ENCODE peak calls at places on chromosome 22, in nine cellular contexts. I is retinal pigment epithelial cell, S is neural progenitor cell, U is body of pancreas, N is brain microvascular endothelial cell, Q is IMR-90, T is pancreas, F is thoracic aorta, C is BJ. P is an unnamed sample.

GRCh38 chr22:46192210-46192993 is 42.1 kb downstream of the PPARA start:
- DNase-seq in I (no peak), S (no peak), T (no peak), N (no peak), F (no peak), Q (no peak), C (no peak), U (no peak), P (no peak)

GRCh38 chr22:42414565-42415298 is 17.5 kb downstream of the NFAM1 start:
- DNase-seq in N (no peak), Q (no peak), U (peak), F (no peak), T (no peak), I (no peak), S (no peak), C (no peak), P (no peak)

GRCh38 chr22:37241351-37242142 is 2.5 kb downstream of the RAC2 start:
- DNase-seq in T (no peak), F (no peak), S (no peak), I (no peak), N (no peak), Q (no peak), C (no peak), U (peak), P (no peak)

GRCh38 chr22:46614070-46614931 is 5.9 kb upstream of the GRAMD4 start:
- DNase-seq in Q (no peak), U (no peak), F (no peak), N (no peak), I (no peak), T (no peak), S (no peak), C (no peak), P (no peak)

GRCh38 chr22:34760276-34761008 is 305.5 kb upstream of the ISX start:
- DNase-seq in I (no peak), U (peak), Q (no peak), C (no peak), S (no peak), N (no peak), T (no peak), F (no peak), P (no peak)

GRCh38 chr22:49107561-49107960 is 720.1 kb downstream of the BRD1 start:
- DNase-seq in N (no peak), C (no peak), F (no peak), Q (no peak), T (no peak), I (no peak), S (no peak), U (no peak), P (no peak)

GRCh38 chr22:46914481-46914880 is 152.0 kb downstream of the TBC1D22A start:
- DNase-seq in T (no peak), U (no peak), N (no peak), Q (no peak), C (no peak), S (no peak), I (no peak), F (no peak), P (no peak)

GRCh38 chr22:40654522-40655167 is 18.1 kb upstream of the MRTFA start:
- DNase-seq in Q (peak), C (peak), S (no peak), I (peak), N (peak), F (no peak), T (peak), U (peak), P (peak)

GRCh38 chr22:21022507-21022906 is 7.5 kb downstream of the P2RX6 start:
- DNase-seq in S (no peak), U (no peak), Q (no peak), F (no peak), I (no peak), N (no peak), C (no peak), T (no peak), P (no peak)

GRCh38 chr22:49406879-49407587 is 420.6 kb downstream of the BRD1 start:
- DNase-seq in F (no peak), N (no peak), T (no peak), Q (no peak), I (no peak), C (no peak), S (no peak), U (no peak), P (no peak)

GRCh38 chr22:20859615-20860014 is 808 bp downstream of the SNAP29 start:
- DNase-seq in S (no peak), F (no peak), I (no peak), C (no peak), U (no peak), Q (no peak), T (no peak), N (no peak), P (no peak)

GRCh38 chr22:27075028-27075678 is 417.8 kb downstream of the MIAT start:
- DNase-seq in I (no peak), U (no peak), C (no peak), F (no peak), N (no peak), Q (no peak), T (no peak), S (peak), P (no peak)

GRCh38 chr22:41939981-41940852 is 6.7 kb downstream of the CENPM start:
- DNase-seq in S (no peak), U (peak), C (no peak), I (no peak), N (no peak), T (no peak), F (no peak), Q (no peak), P (no peak)

GRCh38 chr22:45242778-45243191 is 2.1 kb upstream of the KIAA0930 start:
- DNase-seq in I (no peak), U (peak), C (no peak), F (no peak), S (no peak), Q (no peak), T (peak), N (no peak), P (no peak)

GRCh38 chr22:37525073-37525745 is 6.0 kb upstream of the CARD10 start:
- DNase-seq in F (no peak), U (no peak), S (no peak), C (peak), N (peak), I (peak), T (no peak), Q (peak), P (peak)

GRCh38 chr22:27879923-27880322 is 39.1 kb downstream of the PITPNB start:
- DNase-seq in N (peak), C (no peak), S (peak), T (no peak), F (no peak), I (no peak), Q (peak), U (peak), P (peak)

GRCh38 chr22:47835726-47836125 is 1073.3 kb downstream of the TBC1D22A start:
- DNase-seq in T (no peak), F (no peak), I (no peak), S (no peak), C (peak), N (peak), Q (peak), U (no peak), P (peak)

GRCh38 chr22:36961626-36962025 is 48.2 kb downstream of the CSF2RB start:
- DNase-seq in Q (no peak), T (no peak), U (no peak), N (no peak), I (no peak), F (no peak), S (no peak), C (no peak), P (peak)

GRCh38 chr22:44847892-44848291 is 95.5 kb downstream of the ARHGAP8 start:
- DNase-seq in Q (no peak), I (no peak), C (no peak), N (no peak), F (no peak), S (no peak), U (no peak), T (no peak), P (no peak)

GRCh38 chr22:29308148-29308790 is 1.8 kb downstream of the GAS2L1 start:
- DNase-seq in N (no peak), U (no peak), Q (no peak), I (no peak), T (peak), C (no peak), F (no peak), S (no peak), P (no peak)

GRCh38 chr22:37558815-37559214 is 1.5 kb upstream of the CDC42EP1 start:
- DNase-seq in F (no peak), S (no peak), C (no peak), Q (no peak), N (no peak), T (no peak), I (no peak), U (no peak), P (no peak)

GRCh38 chr22:21642584-21643448 is 714 bp downstream of the SDF2L1 start:
- DNase-seq in N (peak), Q (peak), I (no peak), U (peak), F (no peak), S (peak), T (peak), C (no peak), P (peak)

GRCh38 chr22:19823638-19824196 is 31.0 kb downstream of the GNB1L start:
- DNase-seq in N (no peak), F (no peak), S (no peak), Q (no peak), I (no peak), T (no peak), C (no peak), U (no peak), P (no peak)

GRCh38 chr22:26718905-26719304 is 61.5 kb downstream of the MIAT start:
- DNase-seq in Q (peak), S (no peak), T (no peak), I (peak), C (peak), U (no peak), N (peak), F (no peak), P (peak)

GRCh38 chr22:37898441-37899181 is 7.5 kb upstream of the MICALL1 start:
- DNase-seq in T (peak), C (no peak), S (no peak), Q (no peak), N (no peak), I (no peak), F (no peak), U (peak), P (peak)

GRCh38 chr22:29820941-29821789 is 16.9 kb downstream of the ASCC2 start:
- DNase-seq in U (peak), Q (peak), I (no peak), S (no peak), F (peak), C (peak), T (peak), N (peak), P (peak)

GRCh38 chr22:26289486-26290250 is 120.4 kb downstream of the SEZ6L start:
- DNase-seq in F (no peak), S (no peak), I (no peak), T (no peak), Q (no peak), U (no peak), N (no peak), C (no peak), P (no peak)

DNA sequence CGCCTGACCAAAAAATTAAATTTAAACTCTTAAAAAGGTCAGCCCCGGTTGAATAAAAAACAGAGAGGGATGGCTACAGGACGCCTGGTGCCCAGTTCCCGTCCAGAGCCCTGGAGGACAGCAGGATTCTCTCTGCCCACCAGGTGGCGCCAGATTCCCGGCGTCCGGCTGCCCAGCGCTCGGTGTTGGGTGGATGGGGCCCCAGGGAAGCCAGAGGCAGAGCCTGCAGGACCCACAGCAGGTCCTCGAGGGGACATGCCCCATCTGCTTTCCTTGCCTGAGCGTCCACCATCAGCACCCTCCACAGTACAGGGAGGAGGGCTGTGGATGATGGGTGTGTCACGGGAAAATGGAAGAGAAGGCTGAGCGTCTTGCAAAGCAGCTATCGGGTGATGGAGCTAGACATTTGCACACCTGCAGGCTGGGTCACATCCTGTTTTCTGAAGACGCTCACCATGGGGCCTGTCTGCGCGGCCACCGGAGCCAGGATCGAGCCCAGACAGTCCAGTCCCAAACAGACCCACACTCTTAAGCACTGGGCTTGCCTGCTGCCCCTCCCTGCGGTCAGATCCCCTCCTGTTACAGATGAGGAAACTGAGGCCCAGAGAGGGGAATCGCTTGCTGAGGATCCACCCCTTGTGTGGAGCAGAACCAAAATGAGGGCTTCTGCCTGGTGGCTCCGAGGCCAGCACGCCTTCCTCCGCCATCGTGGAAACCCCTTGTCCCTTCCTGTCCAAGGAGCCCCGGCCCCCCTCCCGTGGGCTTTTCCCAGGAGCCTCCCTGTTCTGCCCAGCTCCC is 18.5 kb upstream of the CBX7 start:
- DNase-seq in N (peak), U (peak), S (peak), I (no peak), Q (peak), T (peak), C (no peak), F (no peak), P (peak)
- H3K4me3 ChIP-seq in N (no peak), U (no peak), S (no peak), I (no peak), Q (no peak), T (no peak), C (no peak), F (peak), P (no peak)

DNA sequence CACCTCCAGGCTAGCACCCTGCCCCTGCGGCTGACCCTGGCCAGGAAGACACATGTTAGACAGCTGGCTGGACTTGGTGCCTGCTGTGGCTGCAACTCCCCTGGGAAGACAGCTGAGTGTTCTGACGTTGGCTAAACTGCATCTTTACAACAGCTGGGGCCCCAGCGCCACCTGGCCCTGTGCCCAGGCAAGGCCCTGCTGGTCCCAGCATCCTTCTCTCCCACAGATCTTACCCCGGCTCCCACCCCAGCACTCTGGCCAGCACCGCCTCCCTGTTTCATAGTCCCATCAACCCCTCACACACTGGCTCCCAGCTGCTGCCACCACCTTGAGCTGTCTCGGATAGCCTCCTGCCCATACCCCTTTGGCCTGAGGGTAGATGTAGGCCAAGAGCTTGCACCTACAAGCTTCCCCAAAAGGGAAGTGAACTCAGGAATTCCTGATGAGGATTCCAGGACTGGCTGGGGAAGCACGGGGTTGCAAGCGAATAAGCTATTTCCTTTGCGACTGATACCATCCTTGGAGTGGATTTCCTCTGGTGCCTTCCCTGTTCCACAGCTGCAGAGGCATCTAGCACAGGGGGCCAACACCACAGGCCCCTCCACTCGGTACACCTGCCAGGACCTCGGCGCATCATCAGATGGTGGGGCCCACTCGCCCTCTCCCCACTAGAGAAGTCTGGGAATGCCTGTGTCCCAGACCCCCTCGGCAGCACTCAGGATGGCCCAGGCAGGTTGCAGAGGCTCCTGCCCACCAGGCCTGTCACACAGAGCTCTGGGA is 28.5 kb downstream of the RSPH14 start:
- DNase-seq in Q (peak), N (no peak), T (no peak), C (no peak), I (no peak), S (no peak), U (peak), F (no peak), P (peak)
- TF ChIP-seq CTCF in Q (no peak), N (no peak), T (no peak), C (no peak), I (no peak), S (no peak), U (no peak), F (no peak), P (no peak)

GRCh38 chr22:32353840-32354239 is 3.8 kb upstream of the RFPL3 start:
- DNase-seq in U (no peak), S (no peak), T (no peak), C (no peak), N (no peak), Q (no peak), I (no peak), F (no peak), P (no peak)
- H3K4me3 ChIP-seq in U (no peak), S (no peak), T (no peak), C (no peak), N (no peak), Q (no peak), I (no peak), F (no peak), P (no peak)

DNA sequence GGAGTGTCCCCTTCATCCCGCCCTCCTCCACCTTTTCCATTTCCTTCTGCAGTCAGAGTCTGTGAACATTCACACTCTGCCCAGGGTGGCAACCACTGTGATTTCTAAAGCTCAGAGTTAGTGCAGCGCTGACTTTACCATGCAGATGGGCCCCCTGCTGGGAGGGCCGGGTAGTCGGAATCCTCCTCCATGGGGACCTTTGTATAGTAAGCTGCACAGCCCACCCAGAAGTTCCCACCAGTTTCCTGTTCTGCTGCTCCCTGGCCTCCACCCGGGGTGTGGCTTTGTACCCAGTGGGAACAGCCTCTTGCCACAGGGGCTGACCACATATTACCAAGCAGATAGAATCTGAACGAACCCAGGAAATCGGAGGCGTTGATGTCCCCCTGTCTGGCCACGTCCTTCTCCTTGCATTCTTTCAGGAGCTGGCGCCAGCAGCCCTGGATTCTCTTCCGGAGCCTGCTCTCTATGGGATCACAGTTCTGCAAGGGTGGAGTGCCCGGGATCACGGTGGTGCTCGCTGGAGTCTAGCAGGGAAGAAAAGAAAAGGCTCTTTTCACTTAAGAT is 125.3 kb downstream of the MPPED1 start:
- DNase-seq in N (no peak), I (no peak), U (no peak), S (no peak), Q (no peak), F (no peak), T (no peak), C (no peak), P (no peak)
- TF ChIP-seq CTCF in N (no peak), I (peak), U (no peak), S (no peak), Q (no peak), F (no peak), T (no peak), C (no peak), P (no peak)

DNA sequence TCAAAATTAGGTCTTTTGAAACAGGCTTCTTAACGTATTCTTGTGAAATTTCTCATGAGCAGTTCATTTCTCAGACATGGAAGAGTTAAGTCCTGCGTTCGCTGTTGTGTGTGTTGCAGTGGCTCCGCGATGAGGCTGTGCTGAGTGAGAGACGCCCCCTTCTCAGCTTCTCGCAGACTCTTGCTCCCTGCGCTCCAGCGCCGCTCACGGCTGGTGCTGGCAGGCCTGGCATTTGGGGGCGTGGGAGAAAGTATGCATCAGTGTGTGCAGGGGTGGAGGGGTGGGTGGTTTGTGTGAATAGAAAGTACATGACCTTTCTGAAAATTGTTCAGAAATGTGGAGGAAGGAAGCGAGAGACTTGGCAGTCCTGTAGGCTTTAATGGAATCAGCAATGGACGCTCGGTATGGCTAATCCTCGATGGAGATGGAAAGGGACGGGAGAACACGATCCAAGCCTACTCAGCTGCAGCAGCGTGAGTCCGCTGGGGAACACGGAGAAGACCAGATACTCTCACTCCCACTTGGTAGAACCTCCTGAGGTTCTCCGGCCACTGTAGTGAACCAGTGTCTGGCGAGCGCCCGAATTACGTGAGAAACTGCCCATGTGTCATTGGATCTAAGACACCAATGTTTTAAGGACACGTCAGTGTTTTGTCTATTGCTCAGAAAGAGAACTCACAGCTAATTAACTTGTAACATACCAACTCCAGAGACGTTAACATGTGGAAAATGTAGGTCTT is 5.9 kb downstream of the TAB1 start:
- DNase-seq in F (peak), S (peak), U (no peak), I (peak), Q (peak), C (no peak), N (peak), T (no peak), P (peak)
- H3K4me3 ChIP-seq in F (peak), S (no peak), U (no peak), I (peak), Q (peak), C (peak), N (peak), T (no peak), P (peak)